ENCODE peak calls at places on chromosomes 1 and 21, in eight cellular contexts. One of them, this sample, is unnamed.

GRCh38 chr1:157984469-157984868 is 9.0 kb upstream of the KIRREL1 start:
- DNase-seq in mammary epithelial cell: no peak
- DNase-seq in keratinocyte: no peak
- DNase-seq in H1: no peak
- DNase-seq in astrocyte: no peak
- DNase-seq in endothelial cell of umbilical vein: no peak
- DNase-seq in GM23338: no peak
- DNase-seq in fibroblast of lung: no peak
- DNase-seq in this sample: peak

GRCh38 chr1:3115275-3116149 is 46.5 kb downstream of the PRDM16 start:
- DNase-seq in keratinocyte: no peak
- DNase-seq in endothelial cell of umbilical vein: no peak
- DNase-seq in H1: no peak
- DNase-seq in mammary epithelial cell: no peak
- DNase-seq in astrocyte: no peak
- DNase-seq in GM23338: no peak
- DNase-seq in fibroblast of lung: no peak
- DNase-seq in this sample: no peak

GRCh38 chr1:2803086-2803930 is 1.8 kb upstream of the TTC34 start:
- DNase-seq in endothelial cell of umbilical vein: no peak
- DNase-seq in H1: no peak
- DNase-seq in fibroblast of lung: no peak
- DNase-seq in GM23338: no peak
- DNase-seq in keratinocyte: no peak
- DNase-seq in mammary epithelial cell: no peak
- DNase-seq in astrocyte: no peak
- DNase-seq in this sample: no peak

GRCh38 chr21:27326293-27326692 is 359.4 kb upstream of the ADAMTS5 start:
- DNase-seq in H1: no peak
- DNase-seq in mammary epithelial cell: no peak
- DNase-seq in astrocyte: no peak
- DNase-seq in GM23338: no peak
- DNase-seq in endothelial cell of umbilical vein: no peak
- DNase-seq in fibroblast of lung: no peak
- DNase-seq in keratinocyte: no peak
- DNase-seq in this sample: no peak

GRCh38 chr1:245751671-245752070 is 596.9 kb downstream of the KIF26B start:
- DNase-seq in keratinocyte: no peak
- DNase-seq in astrocyte: peak
- DNase-seq in H1: no peak
- DNase-seq in endothelial cell of umbilical vein: no peak
- DNase-seq in mammary epithelial cell: no peak
- DNase-seq in fibroblast of lung: peak
- DNase-seq in GM23338: no peak
- DNase-seq in this sample: no peak

GRCh38 chr1:11640944-11641343 is 13.3 kb downstream of the FBXO2 start:
- DNase-seq in fibroblast of lung: no peak
- DNase-seq in GM23338: no peak
- DNase-seq in H1: no peak
- DNase-seq in mammary epithelial cell: no peak
- DNase-seq in endothelial cell of umbilical vein: no peak
- DNase-seq in astrocyte: no peak
- DNase-seq in keratinocyte: no peak
- DNase-seq in this sample: no peak

GRCh38 chr21:14916676-14917141 is 148.1 kb downstream of the NRIP1 start:
- DNase-seq in astrocyte: peak
- DNase-seq in keratinocyte: no peak
- DNase-seq in GM23338: peak
- DNase-seq in mammary epithelial cell: no peak
- DNase-seq in H1: no peak
- DNase-seq in endothelial cell of umbilical vein: no peak
- DNase-seq in fibroblast of lung: peak
- DNase-seq in this sample: no peak

GRCh38 chr1:68600049-68600661 is 103.3 kb upstream of the DEPDC1 start:
- DNase-seq in GM23338: peak
- DNase-seq in endothelial cell of umbilical vein: peak
- DNase-seq in keratinocyte: no peak
- DNase-seq in H1: peak
- DNase-seq in fibroblast of lung: peak
- DNase-seq in astrocyte: no peak
- DNase-seq in mammary epithelial cell: peak
- DNase-seq in this sample: peak

GRCh38 chr21:43719748-43720538 is 1.0 kb downstream of the PDXK start:
- DNase-seq in H1: no peak
- DNase-seq in astrocyte: no peak
- DNase-seq in endothelial cell of umbilical vein: no peak
- DNase-seq in fibroblast of lung: no peak
- DNase-seq in GM23338: no peak
- DNase-seq in mammary epithelial cell: no peak
- DNase-seq in keratinocyte: no peak
- DNase-seq in this sample: peak

GRCh38 chr1:192153276-192153675 is 5.0 kb upstream of the RGS18 start:
- DNase-seq in fibroblast of lung: peak
- DNase-seq in astrocyte: peak
- DNase-seq in mammary epithelial cell: no peak
- DNase-seq in keratinocyte: no peak
- DNase-seq in endothelial cell of umbilical vein: peak
- DNase-seq in GM23338: no peak
- DNase-seq in H1: no peak
- DNase-seq in this sample: no peak

GRCh38 chr1:201139756-201140155 is 12.8 kb upstream of the ASCL5 start:
- DNase-seq in endothelial cell of umbilical vein: no peak
- DNase-seq in fibroblast of lung: no peak
- DNase-seq in mammary epithelial cell: no peak
- DNase-seq in keratinocyte: no peak
- DNase-seq in GM23338: no peak
- DNase-seq in H1: no peak
- DNase-seq in astrocyte: no peak
- DNase-seq in this sample: no peak

GRCh38 chr1:2529776-2530500 is at the start of gene HES5:
- DNase-seq in endothelial cell of umbilical vein: no peak
- DNase-seq in fibroblast of lung: no peak
- DNase-seq in keratinocyte: no peak
- DNase-seq in GM23338: peak
- DNase-seq in astrocyte: no peak
- DNase-seq in mammary epithelial cell: no peak
- DNase-seq in H1: no peak
- DNase-seq in this sample: peak

GRCh38 chr1:107623431-107623830 is 341.5 kb downstream of the VAV3 start:
- DNase-seq in fibroblast of lung: no peak
- DNase-seq in keratinocyte: peak
- DNase-seq in astrocyte: no peak
- DNase-seq in mammary epithelial cell: no peak
- DNase-seq in endothelial cell of umbilical vein: no peak
- DNase-seq in H1: no peak
- DNase-seq in GM23338: no peak
- DNase-seq in this sample: no peak

GRCh38 chr1:10693497-10694273 is 102.8 kb downstream of the CASZ1 start:
- DNase-seq in fibroblast of lung: peak
- DNase-seq in H1: no peak
- DNase-seq in astrocyte: no peak
- DNase-seq in GM23338: peak
- DNase-seq in endothelial cell of umbilical vein: peak
- DNase-seq in mammary epithelial cell: no peak
- DNase-seq in keratinocyte: no peak
- DNase-seq in this sample: peak

GRCh38 chr1:44496541-44497171 is 91.6 kb downstream of the RNF220 start:
- DNase-seq in H1: no peak
- DNase-seq in fibroblast of lung: no peak
- DNase-seq in endothelial cell of umbilical vein: no peak
- DNase-seq in keratinocyte: no peak
- DNase-seq in astrocyte: no peak
- DNase-seq in GM23338: no peak
- DNase-seq in mammary epithelial cell: no peak
- DNase-seq in this sample: no peak

GRCh38 chr1:71049951-71050598 is 2.5 kb upstream of the PTGER3 start:
- DNase-seq in fibroblast of lung: peak
- DNase-seq in H1: no peak
- DNase-seq in GM23338: peak
- DNase-seq in keratinocyte: peak
- DNase-seq in mammary epithelial cell: peak
- DNase-seq in astrocyte: peak
- DNase-seq in endothelial cell of umbilical vein: peak
- DNase-seq in this sample: peak

GRCh38 chr1:59990470-59990869 is 63.9 kb upstream of the CYP2J2 start:
- DNase-seq in keratinocyte: no peak
- DNase-seq in H1: no peak
- DNase-seq in GM23338: no peak
- DNase-seq in astrocyte: no peak
- DNase-seq in fibroblast of lung: no peak
- DNase-seq in mammary epithelial cell: no peak
- DNase-seq in endothelial cell of umbilical vein: no peak
- DNase-seq in this sample: no peak

GRCh38 chr1:71792264-71792663 is 490.1 kb downstream of the NEGR1 start:
- DNase-seq in keratinocyte: no peak
- DNase-seq in mammary epithelial cell: no peak
- DNase-seq in fibroblast of lung: no peak
- DNase-seq in astrocyte: no peak
- DNase-seq in H1: no peak
- DNase-seq in GM23338: no peak
- DNase-seq in endothelial cell of umbilical vein: no peak
- DNase-seq in this sample: no peak

GRCh38 chr1:50747394-50747793 is 212.7 kb downstream of the FAF1 start:
- DNase-seq in endothelial cell of umbilical vein: no peak
- DNase-seq in astrocyte: no peak
- DNase-seq in GM23338: no peak
- DNase-seq in fibroblast of lung: no peak
- DNase-seq in mammary epithelial cell: no peak
- DNase-seq in keratinocyte: no peak
- DNase-seq in H1: no peak
- DNase-seq in this sample: no peak

GRCh38 chr21:38675450-38675849 is 130.3 kb upstream of the ETS2 start:
- DNase-seq in fibroblast of lung: no peak
- DNase-seq in keratinocyte: no peak
- DNase-seq in GM23338: no peak
- DNase-seq in mammary epithelial cell: no peak
- DNase-seq in endothelial cell of umbilical vein: no peak
- DNase-seq in astrocyte: no peak
- DNase-seq in H1: no peak
- DNase-seq in this sample: no peak

GRCh38 chr1:42177551-42177981 is 13.0 kb upstream of the GUCA2A start:
- DNase-seq in endothelial cell of umbilical vein: peak
- DNase-seq in mammary epithelial cell: peak
- DNase-seq in GM23338: no peak
- DNase-seq in fibroblast of lung: peak
- DNase-seq in keratinocyte: no peak
- DNase-seq in astrocyte: peak
- DNase-seq in H1: no peak
- DNase-seq in this sample: peak

DNA sequence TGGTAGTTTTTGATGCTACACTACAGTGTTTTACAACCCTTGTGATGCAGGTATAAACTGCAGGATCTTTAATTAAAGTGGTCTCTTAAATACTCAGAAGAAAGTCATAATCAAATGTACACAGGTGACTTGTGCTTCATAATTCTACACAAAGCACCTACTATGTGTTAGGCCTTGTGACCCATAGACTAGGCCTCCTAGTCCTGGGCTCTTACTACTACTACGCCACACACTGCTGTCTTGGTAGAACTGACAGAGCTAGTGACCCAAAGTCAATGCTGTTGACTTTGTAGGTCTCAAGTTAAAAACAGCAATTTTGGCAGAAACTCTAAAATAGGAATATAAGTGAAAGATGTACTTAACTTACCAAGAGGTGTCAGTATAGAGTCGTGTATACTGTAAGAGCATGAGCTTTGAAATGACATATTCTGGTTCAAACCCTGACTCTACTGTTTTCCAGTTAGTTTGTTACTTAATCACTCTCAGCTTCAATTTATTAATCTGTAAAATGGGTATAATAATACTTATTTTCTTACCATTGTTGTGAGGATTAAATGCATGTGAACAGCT is 48.6 kb upstream of the LMO4 start:
- DNase-seq in fibroblast of lung: peak
- DNase-seq in H1: no peak
- DNase-seq in endothelial cell of umbilical vein: no peak
- DNase-seq in mammary epithelial cell: no peak
- DNase-seq in GM23338: peak
- DNase-seq in astrocyte: peak
- DNase-seq in keratinocyte: no peak
- DNase-seq in this sample: peak
- TF ChIP-seq EZH2 in fibroblast of lung: no peak
- TF ChIP-seq EZH2 in H1: no peak
- TF ChIP-seq EZH2 in endothelial cell of umbilical vein: no peak
- TF ChIP-seq EZH2 in mammary epithelial cell: no peak
- TF ChIP-seq EZH2 in GM23338: no peak
- TF ChIP-seq EZH2 in astrocyte: no peak
- TF ChIP-seq EZH2 in keratinocyte: no peak
- TF ChIP-seq EZH2 in this sample: no peak

DNA sequence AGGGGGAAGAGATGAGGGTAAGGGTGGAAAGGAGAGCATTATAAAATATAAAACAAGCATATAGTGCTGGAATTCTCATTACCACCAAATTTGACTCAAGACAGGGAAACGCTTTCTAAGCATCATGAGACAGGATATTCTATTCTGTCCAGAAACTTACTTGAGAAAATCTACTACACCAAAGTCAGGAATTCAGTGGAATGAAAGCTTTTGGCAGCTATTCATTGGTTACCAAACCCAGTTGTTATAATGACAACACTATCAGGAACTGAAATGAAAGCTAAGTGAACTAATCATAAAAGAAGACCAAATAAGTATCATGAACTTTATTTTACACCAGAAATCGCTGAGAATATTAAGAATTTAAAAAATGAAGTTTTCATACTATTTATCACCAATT is 14.4 kb downstream of the AIDA start:
- DNase-seq in GM23338: no peak
- DNase-seq in H1: no peak
- DNase-seq in mammary epithelial cell: no peak
- DNase-seq in astrocyte: peak
- DNase-seq in keratinocyte: no peak
- DNase-seq in fibroblast of lung: peak
- DNase-seq in endothelial cell of umbilical vein: no peak
- DNase-seq in this sample: peak
- TF ChIP-seq EZH2 in GM23338: no peak
- TF ChIP-seq EZH2 in H1: no peak
- TF ChIP-seq EZH2 in mammary epithelial cell: no peak
- TF ChIP-seq EZH2 in astrocyte: no peak
- TF ChIP-seq EZH2 in keratinocyte: no peak
- TF ChIP-seq EZH2 in fibroblast of lung: no peak
- TF ChIP-seq EZH2 in endothelial cell of umbilical vein: no peak
- TF ChIP-seq EZH2 in this sample: no peak

GRCh38 chr1:4655674-4656532 is 1.5 kb downstream of the AJAP1 start:
- DNase-seq in astrocyte: peak
- DNase-seq in H1: no peak
- DNase-seq in keratinocyte: no peak
- DNase-seq in endothelial cell of umbilical vein: no peak
- DNase-seq in GM23338: no peak
- DNase-seq in mammary epithelial cell: peak
- DNase-seq in fibroblast of lung: peak
- DNase-seq in this sample: peak
- TF ChIP-seq EZH2 in astrocyte: peak
- TF ChIP-seq EZH2 in H1: peak
- TF ChIP-seq EZH2 in keratinocyte: peak
- TF ChIP-seq EZH2 in endothelial cell of umbilical vein: peak
- TF ChIP-seq EZH2 in GM23338: no peak
- TF ChIP-seq EZH2 in mammary epithelial cell: no peak
- TF ChIP-seq EZH2 in fibroblast of lung: peak
- TF ChIP-seq EZH2 in this sample: no peak

DNA sequence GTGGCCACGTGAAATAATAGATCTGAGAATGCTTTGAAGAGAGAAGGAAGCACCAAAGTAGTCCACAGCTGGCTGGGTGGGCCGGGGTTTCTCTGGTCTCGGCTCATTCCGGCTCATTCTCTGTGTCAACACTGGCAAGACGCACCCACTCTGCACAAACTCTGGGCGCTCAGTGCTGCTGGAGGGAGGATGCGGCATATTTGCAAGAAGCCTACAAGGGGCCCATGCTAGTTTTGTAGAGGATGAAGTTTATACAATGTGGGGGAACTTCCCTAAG is 28.8 kb upstream of the TMPRSS2 start:
- DNase-seq in H1: no peak
- DNase-seq in GM23338: no peak
- DNase-seq in astrocyte: no peak
- DNase-seq in mammary epithelial cell: no peak
- DNase-seq in fibroblast of lung: no peak
- DNase-seq in endothelial cell of umbilical vein: no peak
- DNase-seq in keratinocyte: no peak
- DNase-seq in this sample: no peak
- TF ChIP-seq EZH2 in H1: no peak
- TF ChIP-seq EZH2 in GM23338: no peak
- TF ChIP-seq EZH2 in astrocyte: no peak
- TF ChIP-seq EZH2 in mammary epithelial cell: no peak
- TF ChIP-seq EZH2 in fibroblast of lung: no peak
- TF ChIP-seq EZH2 in endothelial cell of umbilical vein: no peak
- TF ChIP-seq EZH2 in keratinocyte: no peak
- TF ChIP-seq EZH2 in this sample: no peak